ENCODE peak calls at places on chromosomes 6 and 20, in ten cellular contexts. C, N, J, V, X, Z, T, H, F and K are unnamed samples.

GRCh38 chr6:104483225-104483834 is 376.4 kb downstream of the HACE1 start:
- DNase-seq in V (no peak), N (no peak), T (no peak), C (no peak), H (no peak), X (no peak), J (no peak), F (peak; percentile 48), Z (no peak), K (no peak)

GRCh38 chr20:52473171-52473570 is 281.6 kb upstream of the ZFP64 start:
- DNase-seq in V (no peak), T (no peak), F (no peak), H (no peak), X (no peak), N (no peak), Z (no peak), C (no peak), J (no peak), K (no peak)

GRCh38 chr6:24125980-24126379 is at the start of gene NRSN1:
- DNase-seq in J (no peak), C (no peak), X (no peak), F (no peak), Z (no peak), H (no peak), N (no peak), T (no peak), V (no peak), K (peak; percentile 59)

GRCh38 chr6:168506460-168506859 is 65.5 kb downstream of the SMOC2 start:
- DNase-seq in J (no peak), Z (no peak), T (no peak), N (no peak), H (no peak), X (no peak), C (no peak), F (no peak), V (no peak), K (no peak)

GRCh38 chr20:17023036-17023435 is 203.8 kb upstream of the PCSK2 start:
- DNase-seq in Z (no peak), F (no peak), H (no peak), C (no peak), X (no peak), J (no peak), N (no peak), T (no peak), V (no peak), K (no peak)

GRCh38 chr6:5012531-5012930 is 8.7 kb upstream of the RPP40 start:
- DNase-seq in J (no peak), N (no peak), F (peak; percentile 65), C (no peak), H (no peak), X (no peak), T (no peak), V (no peak), Z (no peak), K (no peak)

GRCh38 chr20:35404614-35405259 is 7.0 kb downstream of the UQCC1 start:
- DNase-seq in J (no peak), C (no peak), T (no peak), N (no peak), V (peak; percentile 37), H (no peak), F (no peak), Z (no peak), X (no peak), K (no peak)

GRCh38 chr20:33431797-33432381 is 11.7 kb downstream of the SNTA1 start:
- DNase-seq in V (no peak), X (no peak), Z (no peak), H (no peak), N (no peak), F (no peak), J (peak; percentile 44), T (no peak), C (no peak), K (no peak)

GRCh38 chr6:94478178-94479140 is 1059.1 kb upstream of the EPHA7 start:
- DNase-seq in Z (no peak), H (no peak), C (no peak), X (no peak), V (no peak), J (no peak), N (no peak), T (no peak), F (no peak), K (no peak)

GRCh38 chr6:3744211-3744900 is 7.2 kb downstream of the PXDC1 start:
- DNase-seq in V (no peak), N (no peak), J (no peak), T (no peak), H (peak; percentile 73), F (peak; percentile 51), C (peak; percentile 81), Z (no peak), X (no peak), K (no peak)

GRCh38 chr6:139152088-139152891 is 17.4 kb downstream of the HECA start:
- DNase-seq in Z (no peak), V (no peak), F (no peak), T (peak; percentile 52), C (no peak), J (no peak), N (no peak), X (no peak), H (no peak), K (no peak)

GRCh38 chr6:169967687-169968086 is 216.3 kb downstream of the ERMARD start:
- DNase-seq in X (no peak), Z (no peak), F (no peak), N (no peak), J (no peak), V (no peak), C (no peak), H (peak; percentile 38), T (no peak), K (no peak)

GRCh38 chr6:43269273-43270007 is 26.2 kb downstream of the TTBK1 start:
- DNase-seq in Z (no peak), T (no peak), J (no peak), F (no peak), C (no peak), H (no peak), V (no peak), N (no peak), X (no peak), K (no peak)

GRCh38 chr6:113819169-113819830 is 37.8 kb upstream of the MARCKS start:
- DNase-seq in J (no peak), Z (no peak), C (no peak), V (no peak), T (no peak), F (no peak), H (no peak), X (no peak), N (no peak), K (no peak)

GRCh38 chr6:161137839-161138544 is 135.9 kb downstream of the AGPAT4 start:
- DNase-seq in H (no peak), Z (no peak), N (no peak), V (no peak), T (no peak), C (no peak), X (no peak), J (no peak), F (peak; percentile 73), K (no peak)

GRCh38 chr20:37598101-37598530 is 70.4 kb upstream of the BLCAP start:
- DNase-seq in H (no peak), J (no peak), C (no peak), N (no peak), T (no peak), X (no peak), V (no peak), F (no peak), Z (no peak), K (no peak)

GRCh38 chr20:40506567-40506966 is 182.5 kb downstream of the MAFB start:
- DNase-seq in T (peak; percentile 74), Z (peak; percentile 88), J (peak; percentile 84), H (peak; percentile 99), F (peak; percentile 99), N (peak; percentile 71), X (peak; percentile 98), C (peak; percentile 99), V (no peak), K (no peak)

GRCh38 chr20:35791823-35792222 is 20.0 kb downstream of the PHF20 start:
- DNase-seq in V (no peak), Z (no peak), N (no peak), X (peak; percentile 37), J (no peak), T (peak; percentile 65), H (no peak), C (no peak), F (peak; percentile 88), K (no peak)

GRCh38 chr6:1771324-1771723 is 161.6 kb downstream of the FOXC1 start:
- DNase-seq in T (no peak), H (no peak), V (no peak), N (no peak), J (no peak), X (no peak), C (no peak), Z (no peak), F (peak; percentile 66), K (no peak)

GRCh38 chr6:149028767-149029405 is 282.1 kb downstream of the UST start:
- DNase-seq in X (peak; percentile 96), F (peak; percentile 95), N (peak; percentile 44), H (no peak), Z (no peak), T (peak; percentile 87), J (no peak), V (peak; percentile 63), C (no peak), K (peak; percentile 61)
- TF ChIP-seq CTCF in X (peak; percentile 51), F (peak; percentile 58), N (peak; percentile 78), H (peak; percentile 64), Z (no peak), T (peak; percentile 60), J (peak; percentile 77), V (peak; percentile 56), C (no peak), K (peak; percentile 98)

GRCh38 chr6:148528292-148528691 is 185.7 kb downstream of the SASH1 start:
- DNase-seq in Z (no peak), T (no peak), V (no peak), N (no peak), F (no peak), J (no peak), H (no peak), X (no peak), C (no peak), K (no peak)
- TF ChIP-seq CTCF in Z (no peak), T (peak; percentile 13), V (no peak), N (no peak), F (peak; percentile 26), J (no peak), H (peak; percentile 18), X (peak; percentile 38), C (no peak), K (no peak)

GRCh38 chr6:66568271-66568670 is 861.2 kb upstream of the EYS start:
- DNase-seq in X (no peak), J (no peak), Z (no peak), H (no peak), V (no peak), T (no peak), C (no peak), N (no peak), F (no peak), K (no peak)
- TF ChIP-seq CTCF in X (no peak), J (no peak), Z (no peak), H (no peak), V (no peak), T (no peak), C (no peak), N (no peak), F (no peak), K (no peak)

DNA sequence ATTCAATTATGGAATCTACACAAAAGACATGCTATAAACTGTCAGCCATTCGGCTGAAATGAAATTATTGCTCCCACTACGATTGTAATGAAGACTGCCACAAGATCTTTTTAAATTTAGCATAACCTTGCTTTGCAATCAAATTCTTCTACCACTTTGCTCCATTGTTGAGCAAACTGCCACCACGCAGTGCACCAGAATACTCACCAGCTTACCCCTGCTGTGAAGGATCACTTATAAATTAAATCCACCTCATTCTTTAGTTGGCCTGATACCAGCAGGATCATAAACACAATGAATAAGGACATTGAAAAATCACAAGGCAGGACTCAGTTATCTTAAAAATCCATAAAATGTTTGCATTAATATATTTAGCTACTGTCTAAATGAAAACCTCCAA is 151.8 kb upstream of the PRND start:
- DNase-seq in F (no peak), J (no peak), H (no peak), Z (no peak), X (no peak), V (no peak), C (no peak), T (no peak), N (no peak), K (no peak)
- TF ChIP-seq CTCF in F (no peak), J (no peak), H (no peak), Z (no peak), X (no peak), V (no peak), C (no peak), T (no peak), N (no peak), K (no peak)